ENCODE peak calls at places on chromosomes 4 and X, in four cellular contexts. One of them, this sample, is unnamed.
A peak's percentile ranks its signal among the peaks of the same experiment; 100 is the strongest.

GRCh38 chr4:61277785-61278184 is 77.7 kb downstream of the ADGRL3 start:
- DNase-seq in HCT116: no peak
- DNase-seq in K562: no peak
- DNase-seq in GM12878: no peak
- DNase-seq in this sample: no peak

GRCh38 chr4:153252122-153252521 is 47.9 kb downstream of the TRIM2 start:
- DNase-seq in HCT116: no peak
- DNase-seq in K562: no peak
- DNase-seq in GM12878: peak; percentile 19
- DNase-seq in this sample: no peak

GRCh38 chrX:107678957-107679740 is 50.8 kb downstream of the PRPS1 start:
- DNase-seq in HCT116: no peak
- DNase-seq in K562: peak; percentile 20
- DNase-seq in GM12878: no peak
- DNase-seq in this sample: no peak

GRCh38 chrX:46653482-46653881 is 79.9 kb downstream of the CHST7 start:
- DNase-seq in HCT116: no peak
- DNase-seq in K562: peak; percentile 7
- DNase-seq in GM12878: no peak
- DNase-seq in this sample: peak; percentile 53

GRCh38 chr4:3369781-3370660 is 71.7 kb upstream of the HGFAC start:
- DNase-seq in HCT116: no peak
- DNase-seq in K562: no peak
- DNase-seq in GM12878: no peak
- DNase-seq in this sample: peak; percentile 54

GRCh38 chr4:147596377-147596776 is 20.8 kb upstream of the TMEM184C start:
- DNase-seq in HCT116: peak; percentile 7
- DNase-seq in K562: no peak
- DNase-seq in GM12878: no peak
- DNase-seq in this sample: no peak

GRCh38 chr4:120004054-120004453 is 62.6 kb downstream of the MAD2L1 start:
- DNase-seq in HCT116: no peak
- DNase-seq in K562: no peak
- DNase-seq in GM12878: no peak
- DNase-seq in this sample: peak; percentile 59

GRCh38 chrX:1360171-1360570 is 23.6 kb downstream of the IL3RA start:
- DNase-seq in HCT116: no peak
- DNase-seq in K562: no peak
- DNase-seq in GM12878: no peak
- DNase-seq in this sample: no peak

GRCh38 chr4:124279741-124280140 is 432.8 kb downstream of the ANKRD50 start:
- DNase-seq in HCT116: no peak
- DNase-seq in K562: no peak
- DNase-seq in GM12878: no peak
- DNase-seq in this sample: no peak

GRCh38 chr4:153421980-153422379 is 44.2 kb upstream of the TMEM131L start:
- DNase-seq in HCT116: no peak
- DNase-seq in K562: no peak
- DNase-seq in GM12878: no peak
- DNase-seq in this sample: no peak

GRCh38 chr4:153341575-153342090 is 2.9 kb upstream of the MND1 start:
- DNase-seq in HCT116: peak; percentile 35
- DNase-seq in K562: peak; percentile 43
- DNase-seq in GM12878: no peak
- DNase-seq in this sample: no peak

GRCh38 chr4:8558080-8558960 is 21.9 kb upstream of the GPR78 start:
- DNase-seq in HCT116: no peak
- DNase-seq in K562: no peak
- DNase-seq in GM12878: no peak
- DNase-seq in this sample: no peak

GRCh38 chr4:154471032-154471431 is 20.6 kb downstream of the DCHS2 start:
- DNase-seq in HCT116: no peak
- DNase-seq in K562: no peak
- DNase-seq in GM12878: peak; percentile 20
- DNase-seq in this sample: no peak

GRCh38 chr4:140256335-140256734 is 102.4 kb upstream of the MAML3 start:
- DNase-seq in HCT116: no peak
- DNase-seq in K562: no peak
- DNase-seq in GM12878: no peak
- DNase-seq in this sample: no peak

GRCh38 chr4:58602701-58603359 is 1492.6 kb upstream of the IGFBP7 start:
- DNase-seq in HCT116: no peak
- DNase-seq in K562: no peak
- DNase-seq in GM12878: no peak
- DNase-seq in this sample: no peak

GRCh38 chrX:50514811-50515210 is 44.2 kb upstream of the DGKK start:
- DNase-seq in HCT116: no peak
- DNase-seq in K562: no peak
- DNase-seq in GM12878: no peak
- DNase-seq in this sample: no peak

GRCh38 chr4:40856836-40857362 is 107.1 kb downstream of the NSUN7 start:
- DNase-seq in HCT116: no peak
- DNase-seq in K562: peak; percentile 69
- DNase-seq in GM12878: no peak
- DNase-seq in this sample: peak; percentile 63

GRCh38 chrX:48974574-48974973 is 2.9 kb upstream of the KCND1 start:
- DNase-seq in HCT116: no peak
- DNase-seq in K562: no peak
- DNase-seq in GM12878: no peak
- DNase-seq in this sample: no peak

GRCh38 chr4:142741995-142742394 is 104.1 kb downstream of the INPP4B start:
- DNase-seq in HCT116: no peak
- DNase-seq in K562: no peak
- DNase-seq in GM12878: no peak
- DNase-seq in this sample: no peak

GRCh38 chrX:80173261-80173660 is 158.7 kb downstream of the TBX22 start:
- DNase-seq in HCT116: no peak
- DNase-seq in K562: no peak
- DNase-seq in GM12878: no peak
- DNase-seq in this sample: no peak

GRCh38 chrX:74535211-74535621 is 79.2 kb downstream of the RLIM start:
- DNase-seq in HCT116: peak; percentile 21
- DNase-seq in K562: peak; percentile 17
- DNase-seq in GM12878: no peak
- DNase-seq in this sample: no peak

GRCh38 chr4:87073570-87074470 is 139.0 kb downstream of the AFF1 start:
- DNase-seq in HCT116: no peak
- DNase-seq in K562: no peak
- DNase-seq in GM12878: peak; percentile 93
- DNase-seq in this sample: no peak

GRCh38 chr4:172045981-172046380 is 232.8 kb downstream of the GALNTL6 start:
- DNase-seq in HCT116: no peak
- DNase-seq in K562: no peak
- DNase-seq in GM12878: no peak
- DNase-seq in this sample: no peak

GRCh38 chr4:48909697-48910096 is 3.1 kb upstream of the OCIAD2 start:
- DNase-seq in HCT116: peak; percentile 92
- DNase-seq in K562: peak; percentile 28
- DNase-seq in GM12878: no peak
- DNase-seq in this sample: no peak

GRCh38 chr4:161336016-161336415 is 827.8 kb downstream of the FSTL5 start:
- DNase-seq in HCT116: no peak
- DNase-seq in K562: no peak
- DNase-seq in GM12878: no peak
- DNase-seq in this sample: no peak

GRCh38 chr4:106312997-106313522 is 2.9 kb downstream of the TBCK start:
- DNase-seq in HCT116: no peak
- DNase-seq in K562: no peak
- DNase-seq in GM12878: no peak
- DNase-seq in this sample: no peak

GRCh38 chr4:16779028-16779675 is 119.3 kb downstream of the LDB2 start:
- DNase-seq in HCT116: no peak
- DNase-seq in K562: no peak
- DNase-seq in GM12878: no peak
- DNase-seq in this sample: no peak

GRCh38 chr4:82957045-82957444 is 53.6 kb downstream of the LIN54 start:
- DNase-seq in HCT116: no peak
- DNase-seq in K562: no peak
- DNase-seq in GM12878: no peak
- DNase-seq in this sample: no peak

GRCh38 chrX:139691493-139691842 is 16.5 kb downstream of the MCF2 start:
- DNase-seq in HCT116: no peak
- DNase-seq in K562: no peak
- DNase-seq in GM12878: no peak
- DNase-seq in this sample: no peak

GRCh38 chr4:87066403-87067119 is 131.8 kb downstream of the AFF1 start:
- DNase-seq in HCT116: no peak
- DNase-seq in K562: no peak
- DNase-seq in GM12878: no peak
- DNase-seq in this sample: no peak

GRCh38 chr4:106854970-106855369 is 181.1 kb downstream of the DKK2 start:
- DNase-seq in HCT116: no peak
- DNase-seq in K562: no peak
- DNase-seq in GM12878: no peak
- DNase-seq in this sample: no peak

GRCh38 chr4:110953191-110953590 is 330.3 kb upstream of the PITX2 start:
- DNase-seq in HCT116: no peak
- DNase-seq in K562: no peak
- DNase-seq in GM12878: no peak
- DNase-seq in this sample: no peak

DNA sequence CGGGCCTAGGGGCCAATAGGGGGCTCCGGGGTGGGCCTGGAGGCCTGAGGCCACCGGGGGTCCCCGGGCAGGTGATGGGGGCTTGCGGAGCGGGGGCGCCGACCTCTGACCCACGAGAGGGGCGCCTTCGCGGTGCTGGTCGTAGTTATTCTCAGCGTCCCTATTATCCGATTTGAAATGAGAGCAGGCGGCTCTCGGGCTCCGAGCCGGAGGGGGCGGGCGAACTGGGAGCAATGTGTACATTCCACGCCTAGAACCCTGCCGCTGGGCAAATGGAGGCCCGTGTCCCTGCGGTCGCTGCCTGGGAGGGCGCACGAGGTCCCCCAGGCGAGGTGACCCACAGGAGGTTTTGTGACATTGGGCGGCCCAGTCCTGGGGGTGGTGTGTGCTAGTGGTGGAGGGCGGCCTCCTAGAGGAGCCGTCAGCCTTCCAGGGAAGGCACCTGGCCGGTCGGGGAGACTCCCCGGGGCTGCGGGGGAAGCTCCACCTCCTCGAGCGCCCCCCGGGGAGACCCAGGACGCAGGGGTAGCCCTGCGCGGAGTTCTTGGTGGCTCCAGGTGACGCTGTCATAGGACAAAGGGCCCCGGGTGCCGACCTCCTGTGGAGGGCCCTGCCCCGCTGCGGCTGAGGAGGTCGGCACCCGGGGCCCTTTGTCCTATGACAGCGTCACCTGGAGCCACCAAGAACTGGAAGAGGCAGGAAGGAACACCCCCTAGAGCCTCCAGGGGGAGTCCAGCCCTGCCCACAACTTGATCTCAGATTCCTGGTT is 102.6 kb upstream of the PRKX start:
- DNase-seq in HCT116: peak; percentile 23
- DNase-seq in K562: peak; percentile 56
- DNase-seq in GM12878: peak; percentile 13
- DNase-seq in this sample: peak; percentile 62
- TF ChIP-seq EGR1 in HCT116: no peak
- TF ChIP-seq EGR1 in K562: no peak
- TF ChIP-seq EGR1 in GM12878: no peak
- TF ChIP-seq EGR1 in this sample: no peak

DNA sequence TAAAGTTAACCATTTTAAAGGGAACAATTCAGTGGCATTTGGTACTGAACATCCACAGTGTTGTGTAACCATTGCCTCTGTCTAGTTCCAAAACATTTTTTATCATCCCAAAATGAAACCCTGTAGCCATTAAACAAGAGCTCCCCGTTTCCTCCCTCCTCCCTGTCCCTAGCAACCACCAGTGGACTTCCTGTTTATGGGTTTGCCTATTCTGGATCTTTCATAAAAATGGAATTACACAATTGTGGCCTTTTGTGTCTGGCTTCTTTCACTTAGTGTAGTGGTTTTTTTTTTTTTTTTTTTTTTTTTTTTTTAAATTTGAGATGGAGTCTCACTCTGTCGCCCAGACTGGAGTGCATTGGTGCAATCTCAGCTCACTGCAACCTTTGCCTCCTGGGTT is 11.6 kb downstream of the RBMX2 start:
- DNase-seq in HCT116: no peak
- DNase-seq in K562: no peak
- DNase-seq in GM12878: no peak
- DNase-seq in this sample: no peak
- TF ChIP-seq ZNF274 in HCT116: no peak
- TF ChIP-seq ZNF274 in K562: no peak
- TF ChIP-seq ZNF274 in GM12878: no peak
- TF ChIP-seq ZNF274 in this sample: no peak

DNA sequence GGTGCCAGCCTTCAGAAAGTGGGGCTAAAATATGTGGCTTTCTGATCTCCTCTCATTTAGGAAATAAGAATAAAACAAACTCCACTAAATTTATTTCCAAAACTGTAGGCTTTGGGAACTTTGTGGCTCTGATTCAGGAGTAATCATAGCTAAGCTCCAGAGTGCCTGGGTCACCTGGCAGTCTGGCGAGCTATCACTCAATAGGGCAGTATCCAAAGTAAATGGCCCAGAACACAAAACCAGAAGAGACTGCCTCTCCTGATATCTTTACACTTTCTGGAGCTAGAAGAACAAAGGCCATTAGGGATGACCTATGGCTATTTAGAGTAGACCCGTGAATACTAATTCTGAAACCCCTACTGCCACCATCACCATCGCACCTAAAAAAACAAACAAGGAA is 17.0 kb upstream of the PPARGC1A start:
- DNase-seq in HCT116: no peak
- DNase-seq in K562: no peak
- DNase-seq in GM12878: no peak
- DNase-seq in this sample: no peak
- TF ChIP-seq SIN3A in HCT116: no peak
- TF ChIP-seq SIN3A in K562: no peak
- TF ChIP-seq SIN3A in GM12878: no peak
- TF ChIP-seq SIN3A in this sample: no peak

GRCh38 chr4:163164110-163164509 is 2.6 kb downstream of the NAF1 start:
- DNase-seq in HCT116: no peak
- DNase-seq in K562: no peak
- DNase-seq in GM12878: no peak
- DNase-seq in this sample: no peak

GRCh38 chr4:163164591-163164990 is 2.1 kb downstream of the NAF1 start:
- DNase-seq in HCT116: no peak
- DNase-seq in K562: no peak
- DNase-seq in GM12878: no peak
- DNase-seq in this sample: no peak

GRCh38 chr4:163166041-163166579 is 580 bp downstream of the NAF1 start:
- DNase-seq in HCT116: no peak
- DNase-seq in K562: peak; percentile 71
- DNase-seq in GM12878: no peak
- DNase-seq in this sample: peak; percentile 77

GRCh38 chr4:163167333-163167626 is 590 bp upstream of the NAF1 start:
- DNase-seq in HCT116: no peak
- DNase-seq in K562: no peak
- DNase-seq in GM12878: no peak
- DNase-seq in this sample: no peak

GRCh38 chr4:163165217-163166017 is 1.3 kb downstream of the NAF1 start:
- DNase-seq in HCT116: no peak
- DNase-seq in K562: peak; percentile 16
- DNase-seq in GM12878: no peak
- DNase-seq in this sample: no peak
- TF ChIP-seq EGR1 in HCT116: no peak
- TF ChIP-seq EGR1 in K562: no peak
- TF ChIP-seq EGR1 in GM12878: no peak
- TF ChIP-seq EGR1 in this sample: no peak